ENCODE peak calls at places on chromosome 12, in five cellular contexts. N, E, G, Y and K are unnamed samples.

GRCh38 chr12:40988831-40989230 is 199.3 kb upstream of the PDZRN4 start:
- DNase-seq in N (no peak), Y (peak; percentile 19), E (no peak), G (no peak), K (no peak)

GRCh38 chr12:21248679-21249078 is 86.0 kb downstream of the SLCO1A2 start:
- DNase-seq in N (no peak), Y (peak; percentile 18), E (no peak), G (no peak), K (no peak)

GRCh38 chr12:94150483-94151225 is 2.3 kb downstream of the PLXNC1 start:
- DNase-seq in E (no peak), N (no peak), G (peak; percentile 71), Y (no peak), K (no peak)

GRCh38 chr12:3802721-3803120 is 49.8 kb upstream of the CRACR2A start:
- DNase-seq in E (no peak), Y (no peak), N (no peak), G (no peak), K (no peak)

GRCh38 chr12:53950441-53950781 is 4.3 kb upstream of the HOXC12 start:
- DNase-seq in N (no peak), G (no peak), E (no peak), Y (no peak), K (no peak)

GRCh38 chr12:85866929-85867776 is 6.9 kb upstream of the NTS start:
- DNase-seq in E (no peak), N (no peak), G (no peak), Y (peak; percentile 77), K (peak; percentile 12)

GRCh38 chr12:119613319-119613936 is 19.9 kb downstream of the TMEM233 start:
- DNase-seq in Y (no peak), G (no peak), E (no peak), N (no peak), K (no peak)

GRCh38 chr12:81450920-81451739 is 308.0 kb downstream of the PPFIA2 start:
- DNase-seq in Y (peak; percentile 77), E (no peak), G (no peak), N (peak; percentile 25), K (peak; percentile 26)

GRCh38 chr12:123896786-123897185 is 75.8 kb downstream of the CCDC92 start:
- DNase-seq in Y (no peak), N (no peak), E (no peak), G (no peak), K (no peak)

GRCh38 chr12:18224745-18225144 is 36.6 kb upstream of the PIK3C2G start:
- DNase-seq in N (peak; percentile 10), Y (peak; percentile 60), G (no peak), E (no peak), K (peak; percentile 10)

GRCh38 chr12:117025481-117026151 is 73.6 kb downstream of the TESC start:
- DNase-seq in N (peak; percentile 38), E (peak; percentile 77), Y (peak; percentile 62), G (no peak), K (no peak)

GRCh38 chr12:19191563-19191962 is 62.0 kb downstream of the PLEKHA5 start:
- DNase-seq in G (no peak), Y (no peak), E (no peak), N (no peak), K (no peak)

GRCh38 chr12:57611810-57612710 is 825 bp downstream of the ARHGEF25 start:
- DNase-seq in E (no peak), G (no peak), Y (no peak), N (no peak), K (no peak)

GRCh38 chr12:42482820-42483533 is 106.6 kb downstream of the PRICKLE1 start:
- DNase-seq in G (peak; percentile 90), E (peak; percentile 65), Y (peak; percentile 70), N (peak; percentile 27), K (no peak)

GRCh38 chr12:123445388-123446344 is 9.2 kb upstream of the RILPL2 start:
- DNase-seq in G (peak; percentile 71), E (peak; percentile 68), Y (no peak), N (no peak), K (no peak)

GRCh38 chr12:89383235-89384049 is 31.1 kb upstream of the DUSP6 start:
- DNase-seq in Y (no peak), E (no peak), G (no peak), N (no peak), K (peak; percentile 24)

GRCh38 chr12:70449074-70449757 is 83.1 kb downstream of the KCNMB4 start:
- DNase-seq in E (no peak), Y (no peak), G (no peak), N (no peak), K (no peak)

GRCh38 chr12:116595186-116595585 is 36.0 kb downstream of the MAP1LC3B2 start:
- DNase-seq in E (no peak), G (no peak), N (no peak), Y (no peak), K (no peak)

GRCh38 chr12:132308311-132309161 is 20.9 kb downstream of the GALNT9 start:
- DNase-seq in N (no peak), E (no peak), Y (no peak), G (no peak), K (no peak)

GRCh38 chr12:43806737-43807072 is 588 bp upstream of the TWF1 start:
- DNase-seq in N (no peak), G (no peak), Y (no peak), E (no peak), K (no peak)

GRCh38 chr12:47207005-47207717 is 127.4 kb upstream of the AMIGO2 start:
- DNase-seq in G (peak; percentile 66), N (no peak), Y (no peak), E (no peak), K (no peak)
- H3K4me3 ChIP-seq in G (no peak overlapping the region), N (no peak overlapping the region), Y (no peak overlapping the region), E (no peak overlapping the region), K (no peak overlapping the region)

GRCh38 chr12:6827437-6827894 is 741 bp upstream of the P3H3 start:
- DNase-seq in Y (peak; percentile 81), N (no peak), E (peak; percentile 93), G (peak; percentile 83), K (peak; percentile 62)
- H3K4me3 ChIP-seq in Y (no peak overlapping the region), N (peak overlapping the region; percentile 40), E (peak overlapping the region; percentile 75), G (no peak overlapping the region), K (peak overlapping the region; percentile 31)

GRCh38 chr12:113244015-113244983 is 23.0 kb downstream of the TPCN1 start:
- DNase-seq in G (peak; percentile 84), N (no peak), E (no peak), Y (no peak), K (no peak)
- H3K4me3 ChIP-seq in G (no peak overlapping the region), N (no peak overlapping the region), E (peak overlapping the region; percentile 20), Y (no peak overlapping the region), K (no peak overlapping the region)

GRCh38 chr12:8905546-8905945 is 8.8 kb upstream of the PHC1 start:
- DNase-seq in E (no peak), G (no peak), N (no peak), Y (no peak), K (no peak)
- H3K4me3 ChIP-seq in E (no peak overlapping the region), G (no peak overlapping the region), N (no peak overlapping the region), Y (no peak overlapping the region), K (no peak overlapping the region)

DNA sequence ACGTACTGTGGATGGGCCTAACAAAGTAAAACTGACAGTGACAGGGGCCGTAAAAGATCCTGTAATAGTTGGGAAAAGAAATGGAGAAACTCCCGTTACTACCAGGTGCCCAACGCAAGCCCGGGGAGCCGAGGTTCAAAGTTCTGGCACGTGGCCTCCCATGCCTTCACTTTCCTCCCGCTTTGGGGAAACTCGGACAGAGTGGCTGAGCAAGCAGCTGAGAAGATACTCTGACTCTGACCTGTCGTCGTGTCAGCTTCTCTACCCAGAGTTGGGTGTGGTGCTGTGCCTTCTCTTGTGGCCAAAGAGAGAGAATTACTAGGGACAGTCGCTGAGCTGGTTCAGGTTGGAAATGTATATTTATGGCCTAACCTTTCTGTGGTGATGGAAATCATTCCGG is 1.7 kb downstream of the B4GALNT3 start:
- DNase-seq in Y (no peak), E (no peak), G (no peak), N (no peak), K (no peak)
- H3K4me3 ChIP-seq in Y (no peak overlapping the region), E (peak overlapping the region; percentile 68), G (no peak overlapping the region), N (no peak overlapping the region), K (no peak overlapping the region)